ENCODE peak calls at places on chromosome 7, in six cellular contexts. B, U, S, N, E and M are unnamed samples.

GRCh38 chr7:24865994-24866615 is 108.8 kb upstream of the GSDME start:
- DNase-seq in B (no peak), U (no peak), S (no peak), N (no peak), E (no peak), M (no peak)

GRCh38 chr7:55104707-55105433 is 86.1 kb downstream of the EGFR start:
- DNase-seq in B (no peak), U (no peak), S (no peak), N (no peak), E (no peak), M (no peak)

GRCh38 chr7:118429141-118429540 is 204.6 kb downstream of the ANKRD7 start:
- DNase-seq in B (no peak), U (no peak), S (no peak), N (no peak), E (peak), M (no peak)

GRCh38 chr7:105389090-105389650 is 449 bp upstream of the SRPK2 start:
- DNase-seq in B (peak), U (peak), S (no peak), N (peak), E (peak), M (peak)

GRCh38 chr7:71661671-71662224 is 529.8 kb downstream of the GALNT17 start:
- DNase-seq in B (no peak), U (no peak), S (no peak), N (no peak), E (no peak), M (no peak)

GRCh38 chr7:129437190-129437589 is 3.0 kb downstream of the STRIP2 start:
- DNase-seq in B (no peak), U (no peak), S (no peak), N (no peak), E (no peak), M (no peak)

GRCh38 chr7:151140826-151141225 is 26.7 kb downstream of the GBX1 start:
- DNase-seq in B (no peak), U (no peak), S (no peak), N (no peak), E (no peak), M (no peak)

GRCh38 chr7:157358041-157358752 is 21.4 kb downstream of the DNAJB6 start:
- DNase-seq in B (no peak), U (no peak), S (no peak), N (no peak), E (no peak), M (no peak)

GRCh38 chr7:171912-172515 is 20.4 kb upstream of the FAM20C start:
- DNase-seq in B (no peak), U (no peak), S (no peak), N (no peak), E (no peak), M (no peak)

GRCh38 chr7:24943096-24943948 is 36.7 kb downstream of the OSBPL3 start:
- DNase-seq in B (no peak), U (no peak), S (no peak), N (peak), E (no peak), M (no peak)

GRCh38 chr7:130491841-130492518 is at the start of gene MEST:
- DNase-seq in B (peak), U (peak), S (no peak), N (peak), E (peak), M (no peak)

GRCh38 chr7:2807846-2808772 is 36.0 kb downstream of the GNA12 start:
- DNase-seq in B (peak), U (no peak), S (no peak), N (peak), E (peak), M (no peak)

GRCh38 chr7:138954545-138955475 is 26.4 kb downstream of the KIAA1549 start:
- DNase-seq in B (no peak), U (peak), S (no peak), N (no peak), E (no peak), M (no peak)

GRCh38 chr7:130921391-130922180 is 187.6 kb upstream of the KLF14 start:
- DNase-seq in B (peak), U (no peak), S (no peak), N (no peak), E (no peak), M (peak)

GRCh38 chr7:85039196-85039923 is 147.5 kb downstream of the SEMA3D start:
- DNase-seq in B (no peak), U (no peak), S (no peak), N (no peak), E (no peak), M (no peak)

GRCh38 chr7:151459726-151460473 is 20.0 kb upstream of the CRYGN start:
- DNase-seq in B (peak), U (peak), S (no peak), N (peak), E (peak), M (peak)

GRCh38 chr7:143417734-143418378 is 9.2 kb upstream of the EPHA1 start:
- DNase-seq in B (peak), U (no peak), S (no peak), N (no peak), E (no peak), M (no peak)

GRCh38 chr7:122727354-122727753 is 24.6 kb upstream of the RNF148 start:
- DNase-seq in B (no peak), U (no peak), S (no peak), N (peak), E (no peak), M (no peak)

GRCh38 chr7:53521638-53522184 is 486.3 kb downstream of the POM121L12 start:
- DNase-seq in B (no peak), U (no peak), S (no peak), N (peak), E (no peak), M (no peak)

GRCh38 chr7:73954181-73954580 is 73.8 kb upstream of the ELN start:
- DNase-seq in B (no peak), U (no peak), S (no peak), N (no peak), E (no peak), M (no peak)

GRCh38 chr7:39609462-39610149 is 13.8 kb upstream of the RALA start:
- DNase-seq in B (no peak), U (peak), S (no peak), N (no peak), E (no peak), M (peak)

GRCh38 chr7:79666472-79666871 is 213.0 kb upstream of the MAGI2 start:
- DNase-seq in B (no peak), U (no peak), S (no peak), N (no peak), E (no peak), M (no peak)

GRCh38 chr7:6436385-6436685 is 11.4 kb downstream of the DAGLB start:
- DNase-seq in B (no peak), U (no peak), S (no peak), N (no peak), E (no peak), M (no peak)

GRCh38 chr7:131100357-131101054 is 227.2 kb upstream of the MKLN1 start:
- DNase-seq in B (no peak), U (no peak), S (no peak), N (no peak), E (no peak), M (no peak)

GRCh38 chr7:69871886-69872592 is 273.8 kb downstream of the AUTS2 start:
- DNase-seq in B (no peak), U (no peak), S (no peak), N (no peak), E (no peak), M (no peak)

GRCh38 chr7:139726485-139726869 is 51.3 kb downstream of the HIPK2 start:
- DNase-seq in B (no peak), U (no peak), S (no peak), N (no peak), E (no peak), M (no peak)

GRCh38 chr7:155665957-155666287 is 21.5 kb downstream of the RBM33 start:
- DNase-seq in B (peak), U (no peak), S (no peak), N (peak), E (peak), M (no peak)

GRCh38 chr7:32390210-32390609 is 100.0 kb downstream of the LSM5 start:
- DNase-seq in B (no peak), U (peak), S (no peak), N (no peak), E (no peak), M (no peak)

GRCh38 chr7:70460066-70460465 is 671.9 kb upstream of the GALNT17 start:
- DNase-seq in B (no peak), U (no peak), S (no peak), N (no peak), E (no peak), M (no peak)

GRCh38 chr7:2928613-2929311 is 84.7 kb upstream of the GNA12 start:
- DNase-seq in B (no peak), U (peak), S (no peak), N (no peak), E (no peak), M (no peak)

GRCh38 chr7:74519395-74519794 is 65.7 kb downstream of the GTF2IRD1 start:
- DNase-seq in B (no peak), U (no peak), S (no peak), N (no peak), E (no peak), M (no peak)

GRCh38 chr7:36546331-36546730 is 156.7 kb downstream of the ANLN start:
- DNase-seq in B (no peak), U (no peak), S (no peak), N (no peak), E (no peak), M (no peak)

GRCh38 chr7:36088966-36089365 is 64.1 kb upstream of the EEPD1 start:
- DNase-seq in B (no peak), U (no peak), S (no peak), N (peak), E (no peak), M (no peak)

GRCh38 chr7:147563669-147564068 is 1026.9 kb upstream of the C7orf33 start:
- DNase-seq in B (no peak), U (no peak), S (no peak), N (no peak), E (no peak), M (no peak)
- H2AFZ ChIP-seq in B (no peak), U (no peak), S (no peak), N (no peak), E (no peak), M (no peak)

GRCh38 chr7:27244488-27245123 is 2.0 kb downstream of the EVX1 start:
- DNase-seq in B (no peak), U (peak), S (no peak), N (no peak), E (no peak), M (no peak)

GRCh38 chr7:27242046-27242579 is 489 bp upstream of the EVX1 start:
- DNase-seq in B (no peak), U (no peak), S (no peak), N (no peak), E (no peak), M (no peak)

GRCh38 chr7:27243340-27244163 is 950 bp downstream of the EVX1 start:
- DNase-seq in B (no peak), U (peak), S (no peak), N (no peak), E (no peak), M (no peak)

GRCh38 chr7:27241189-27242045 is 1.2 kb upstream of the EVX1 start:
- DNase-seq in B (no peak), U (peak), S (no peak), N (no peak), E (no peak), M (no peak)

GRCh38 chr7:27242580-27243339 is at the start of gene EVX1:
- DNase-seq in B (peak), U (peak), S (no peak), N (peak), E (peak), M (no peak)
- H2BK120ac ChIP-seq in B (no peak), U (no peak), S (no peak), N (no peak), E (no peak), M (no peak)

GRCh38 chr7:94649313-94649924 is 6.5 kb downstream of the SGCE start:
- DNase-seq in B (peak), U (no peak), S (no peak), N (no peak), E (peak), M (no peak)
- H3K4me2 ChIP-seq in B (no peak), U (no peak), S (no peak), N (no peak), E (no peak), M (no peak)

GRCh38 chr7:11492307-11492706 is 339.7 kb downstream of the THSD7A start:
- DNase-seq in B (no peak), U (no peak), S (no peak), N (peak), E (peak), M (no peak)

GRCh38 chr7:11486271-11486670 is 345.7 kb downstream of the THSD7A start:
- DNase-seq in B (no peak), U (no peak), S (no peak), N (no peak), E (no peak), M (no peak)

GRCh38 chr7:11489280-11489679 is 342.7 kb downstream of the THSD7A start:
- DNase-seq in B (no peak), U (no peak), S (peak), N (no peak), E (no peak), M (no peak)

GRCh38 chr7:11491811-11492210 is 340.2 kb downstream of the THSD7A start:
- DNase-seq in B (no peak), U (no peak), S (no peak), N (no peak), E (no peak), M (no peak)
- H2AFZ ChIP-seq in B (no peak), U (no peak), S (no peak), N (no peak), E (no peak), M (no peak)

GRCh38 chr7:12801107-12801506 is 113.7 kb downstream of the ARL4A start:
- DNase-seq in B (no peak), U (no peak), S (no peak), N (peak), E (no peak), M (no peak)

GRCh38 chr7:12802070-12802469 is 114.6 kb downstream of the ARL4A start:
- DNase-seq in B (no peak), U (no peak), S (no peak), N (peak), E (no peak), M (no peak)

GRCh38 chr7:12796397-12797136 is 109.1 kb downstream of the ARL4A start:
- DNase-seq in B (no peak), U (no peak), S (no peak), N (no peak), E (no peak), M (no peak)

GRCh38 chr7:12803542-12803941 is 116.1 kb downstream of the ARL4A start:
- DNase-seq in B (no peak), U (no peak), S (no peak), N (no peak), E (no peak), M (no peak)

GRCh38 chr7:12800501-12800900 is 113.1 kb downstream of the ARL4A start:
- DNase-seq in B (no peak), U (no peak), S (no peak), N (peak), E (no peak), M (no peak)
- H2BK120ac ChIP-seq in B (no peak), U (no peak), S (no peak), N (no peak), E (no peak), M (no peak)

DNA sequence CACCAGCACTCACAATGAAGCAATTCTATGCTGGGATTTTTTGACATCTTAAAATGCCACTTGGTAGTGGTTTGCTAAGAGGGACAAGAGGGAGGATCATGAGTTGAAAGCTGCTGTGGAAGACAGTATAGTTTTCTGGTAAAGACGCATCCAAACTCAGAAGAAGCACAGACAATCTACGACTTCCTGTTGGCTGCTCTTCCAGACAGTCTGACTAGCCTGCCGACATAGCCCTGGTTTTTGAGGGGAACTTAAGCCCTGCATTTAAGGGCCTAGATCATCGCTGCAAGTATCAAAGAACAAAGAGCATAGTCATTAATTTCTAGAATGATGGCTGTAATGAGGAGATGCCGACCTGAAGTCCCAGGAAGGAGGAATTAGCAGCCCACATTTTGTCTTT is 99.9 kb upstream of the IKZF1 start:
- DNase-seq in B (no peak), U (no peak), S (no peak), N (no peak), E (no peak), M (no peak)
- H3K4me2 ChIP-seq in B (no peak), U (no peak), S (no peak), N (no peak), E (no peak), M (no peak)